ENCODE peak calls at places on chromosomes 7 and 10, in four cellular contexts. One of them, this sample, is unnamed.

GRCh38 chr10:123567984-123568745 is 98.0 kb upstream of the GPR26 start:
- DNase-seq in ovary: no peak
- DNase-seq in lower leg skin: no peak
- DNase-seq in GM12892: no peak
- DNase-seq in this sample: peak

GRCh38 chr10:16049050-16049449 is 188.7 kb upstream of the MINDY3 start:
- DNase-seq in ovary: no peak
- DNase-seq in lower leg skin: no peak
- DNase-seq in GM12892: no peak
- DNase-seq in this sample: no peak

GRCh38 chr10:12262278-12262981 is 66.4 kb downstream of the CDC123 start:
- DNase-seq in ovary: no peak
- DNase-seq in lower leg skin: no peak
- DNase-seq in GM12892: no peak
- DNase-seq in this sample: no peak

GRCh38 chr10:123884351-123884906 is 7.2 kb downstream of the CPXM2 start:
- DNase-seq in ovary: peak
- DNase-seq in lower leg skin: no peak
- DNase-seq in GM12892: no peak
- DNase-seq in this sample: no peak

GRCh38 chr10:123870260-123870659 is 21.3 kb downstream of the CPXM2 start:
- DNase-seq in ovary: no peak
- DNase-seq in lower leg skin: no peak
- DNase-seq in GM12892: no peak
- DNase-seq in this sample: no peak

GRCh38 chr10:110495731-110496552 is 1.8 kb upstream of the DUSP5 start:
- DNase-seq in ovary: no peak
- DNase-seq in lower leg skin: peak
- DNase-seq in GM12892: no peak
- DNase-seq in this sample: peak

GRCh38 chr7:17530249-17530648 is 231.8 kb downstream of the AHR start:
- DNase-seq in ovary: no peak
- DNase-seq in lower leg skin: no peak
- DNase-seq in GM12892: no peak
- DNase-seq in this sample: no peak

GRCh38 chr7:5477723-5478531 is 54.3 kb upstream of the TNRC18 start:
- DNase-seq in ovary: no peak
- DNase-seq in lower leg skin: no peak
- DNase-seq in GM12892: no peak
- DNase-seq in this sample: no peak

GRCh38 chr10:132193907-132194552 is 7.3 kb downstream of the DPYSL4 start:
- DNase-seq in ovary: peak
- DNase-seq in lower leg skin: no peak
- DNase-seq in GM12892: no peak
- DNase-seq in this sample: no peak

GRCh38 chr10:31604141-31604540 is 285.1 kb downstream of the ZEB1 start:
- DNase-seq in ovary: no peak
- DNase-seq in lower leg skin: no peak
- DNase-seq in GM12892: no peak
- DNase-seq in this sample: peak

GRCh38 chr7:118330373-118330772 is 105.9 kb downstream of the ANKRD7 start:
- DNase-seq in ovary: no peak
- DNase-seq in lower leg skin: no peak
- DNase-seq in GM12892: no peak
- DNase-seq in this sample: no peak

GRCh38 chr7:106487892-106488291 is 173.1 kb downstream of the CCDC71L start:
- DNase-seq in ovary: no peak
- DNase-seq in lower leg skin: no peak
- DNase-seq in GM12892: no peak
- DNase-seq in this sample: no peak

GRCh38 chr7:128154519-128154918 is 86.6 kb upstream of the LEP start:
- DNase-seq in ovary: no peak
- DNase-seq in lower leg skin: no peak
- DNase-seq in GM12892: no peak
- DNase-seq in this sample: no peak

GRCh38 chr7:143884978-143885559 is 16.9 kb downstream of the TCAF1 start:
- DNase-seq in ovary: peak
- DNase-seq in lower leg skin: no peak
- DNase-seq in GM12892: peak
- DNase-seq in this sample: peak

GRCh38 chr10:31803606-31804195 is 124.9 kb downstream of the ARHGAP12 start:
- DNase-seq in ovary: no peak
- DNase-seq in lower leg skin: no peak
- DNase-seq in GM12892: no peak
- DNase-seq in this sample: no peak

GRCh38 chr7:66617295-66617694 is 11.4 kb upstream of the KCTD7 start:
- DNase-seq in ovary: no peak
- DNase-seq in lower leg skin: no peak
- DNase-seq in GM12892: no peak
- DNase-seq in this sample: peak

GRCh38 chr7:157573244-157573643 is 236.4 kb downstream of the DNAJB6 start:
- DNase-seq in ovary: no peak
- DNase-seq in lower leg skin: no peak
- DNase-seq in GM12892: no peak
- DNase-seq in this sample: peak

GRCh38 chr7:42192851-42193456 is 44.1 kb downstream of the GLI3 start:
- DNase-seq in ovary: no peak
- DNase-seq in lower leg skin: no peak
- DNase-seq in GM12892: no peak
- DNase-seq in this sample: no peak

GRCh38 chr10:96208271-96208670 is 63.1 kb downstream of the BLNK start:
- DNase-seq in ovary: no peak
- DNase-seq in lower leg skin: no peak
- DNase-seq in GM12892: no peak
- DNase-seq in this sample: no peak

GRCh38 chr7:22564511-22565045 is 64.6 kb upstream of the STEAP1B start:
- DNase-seq in ovary: no peak
- DNase-seq in lower leg skin: no peak
- DNase-seq in GM12892: no peak
- DNase-seq in this sample: no peak

GRCh38 chr10:5945561-5946418 is 31.6 kb downstream of the IL15RA start:
- DNase-seq in ovary: peak
- DNase-seq in lower leg skin: peak
- DNase-seq in GM12892: no peak
- DNase-seq in this sample: peak

GRCh38 chr10:133206311-133207040 is 23.5 kb upstream of the UTF1 start:
- DNase-seq in ovary: peak
- DNase-seq in lower leg skin: no peak
- DNase-seq in GM12892: no peak
- DNase-seq in this sample: no peak

GRCh38 chr7:13920053-13920697 is 69.3 kb downstream of the ETV1 start:
- DNase-seq in ovary: no peak
- DNase-seq in lower leg skin: no peak
- DNase-seq in GM12892: no peak
- DNase-seq in this sample: no peak

GRCh38 chr7:130939285-130940095 is 205.5 kb upstream of the KLF14 start:
- DNase-seq in ovary: no peak
- DNase-seq in lower leg skin: no peak
- DNase-seq in GM12892: no peak
- DNase-seq in this sample: no peak

GRCh38 chr10:77532068-77532467 is 105.5 kb downstream of the KCNMA1 start:
- DNase-seq in ovary: no peak
- DNase-seq in lower leg skin: no peak
- DNase-seq in GM12892: no peak
- DNase-seq in this sample: no peak

GRCh38 chr10:63630928-63631685 is 109.9 kb downstream of the REEP3 start:
- DNase-seq in ovary: peak
- DNase-seq in lower leg skin: no peak
- DNase-seq in GM12892: no peak
- DNase-seq in this sample: no peak

GRCh38 chr10:63628526-63629362 is 107.5 kb downstream of the REEP3 start:
- DNase-seq in ovary: peak
- DNase-seq in lower leg skin: peak
- DNase-seq in GM12892: no peak
- DNase-seq in this sample: peak

GRCh38 chr10:63629363-63630084 is 108.3 kb downstream of the REEP3 start:
- DNase-seq in ovary: peak
- DNase-seq in lower leg skin: peak
- DNase-seq in GM12892: peak
- DNase-seq in this sample: peak

GRCh38 chr10:63631971-63632370 is 110.8 kb downstream of the REEP3 start:
- DNase-seq in ovary: no peak
- DNase-seq in lower leg skin: no peak
- DNase-seq in GM12892: no peak
- DNase-seq in this sample: no peak

DNA sequence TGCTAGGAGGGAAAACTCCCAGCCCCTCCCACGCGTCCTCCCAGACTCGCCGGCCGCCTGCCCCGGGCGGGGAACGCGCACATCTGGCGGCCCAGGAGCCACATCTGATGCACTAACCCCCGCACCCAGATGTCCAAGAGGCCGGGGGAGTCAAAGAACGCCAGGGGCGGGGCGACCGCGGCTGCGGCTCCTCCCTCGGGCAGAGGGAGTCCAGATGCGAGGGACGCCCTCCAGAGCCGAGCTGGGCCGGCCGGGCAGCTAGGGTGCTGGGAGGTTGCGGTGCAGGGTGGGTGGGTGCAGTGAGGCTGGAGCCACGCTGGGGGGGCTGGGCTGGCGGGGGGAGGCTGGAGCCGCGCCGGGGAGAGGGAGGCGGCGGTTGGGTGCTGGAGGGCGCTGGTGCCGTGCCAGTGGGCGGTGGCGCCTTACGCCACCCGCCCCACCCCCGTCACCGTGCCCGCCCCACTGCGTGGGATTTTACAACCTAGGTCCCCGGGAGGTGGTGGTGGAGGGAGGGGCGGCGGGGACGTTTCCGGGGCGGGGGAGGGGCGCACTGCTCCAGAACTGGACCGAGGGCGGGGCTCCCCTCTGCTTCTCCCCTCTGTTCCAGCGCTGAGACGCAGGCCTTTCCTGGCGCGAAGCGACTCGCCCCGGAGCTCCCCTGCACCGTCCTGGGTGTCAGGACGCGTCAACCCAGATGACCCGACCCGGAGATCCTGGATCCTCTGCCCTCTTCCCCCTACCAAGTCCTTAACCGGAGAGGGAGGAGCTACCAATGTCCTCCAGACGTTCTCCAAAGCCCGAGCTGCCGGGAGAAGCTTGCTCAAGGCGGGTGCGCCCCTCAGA is 109.1 kb downstream of the REEP3 start:
- DNase-seq in ovary: peak
- DNase-seq in lower leg skin: peak
- DNase-seq in GM12892: peak
- DNase-seq in this sample: peak
- TF ChIP-seq POLR2A in ovary: peak
- TF ChIP-seq POLR2A in lower leg skin: no peak
- TF ChIP-seq POLR2A in GM12892: peak
- TF ChIP-seq POLR2A in this sample: peak

GRCh38 chr10:29737209-29737565 is 102.4 kb upstream of the SVIL start:
- DNase-seq in ovary: no peak
- DNase-seq in lower leg skin: no peak
- DNase-seq in GM12892: no peak
- DNase-seq in this sample: no peak

GRCh38 chr10:29735628-29736324 is 101.0 kb upstream of the SVIL start:
- DNase-seq in ovary: peak
- DNase-seq in lower leg skin: peak
- DNase-seq in GM12892: peak
- DNase-seq in this sample: peak

GRCh38 chr10:29734980-29735627 is 100.3 kb upstream of the SVIL start:
- DNase-seq in ovary: peak
- DNase-seq in lower leg skin: peak
- DNase-seq in GM12892: peak
- DNase-seq in this sample: peak

GRCh38 chr10:29734640-29734979 is 99.8 kb upstream of the SVIL start:
- DNase-seq in ovary: no peak
- DNase-seq in lower leg skin: no peak
- DNase-seq in GM12892: no peak
- DNase-seq in this sample: no peak

GRCh38 chr10:29736325-29737208 is 101.8 kb upstream of the SVIL start:
- DNase-seq in ovary: peak
- DNase-seq in lower leg skin: peak
- DNase-seq in GM12892: peak
- DNase-seq in this sample: peak
- TF ChIP-seq POLR2A in ovary: peak
- TF ChIP-seq POLR2A in lower leg skin: no peak
- TF ChIP-seq POLR2A in GM12892: no peak
- TF ChIP-seq POLR2A in this sample: peak

GRCh38 chr7:108000875-108001758 is 1.8 kb downstream of the LAMB1 start:
- DNase-seq in ovary: peak
- DNase-seq in lower leg skin: peak
- DNase-seq in GM12892: no peak
- DNase-seq in this sample: peak

GRCh38 chr7:108004220-108005142 is 1.5 kb upstream of the LAMB1 start:
- DNase-seq in ovary: no peak
- DNase-seq in lower leg skin: no peak
- DNase-seq in GM12892: no peak
- DNase-seq in this sample: peak

GRCh38 chr7:108003591-108003935 is 602 bp upstream of the LAMB1 start:
- DNase-seq in ovary: no peak
- DNase-seq in lower leg skin: no peak
- DNase-seq in GM12892: no peak
- DNase-seq in this sample: no peak

GRCh38 chr7:108001759-108002725 is 919 bp downstream of the LAMB1 start:
- DNase-seq in ovary: peak
- DNase-seq in lower leg skin: no peak
- DNase-seq in GM12892: no peak
- DNase-seq in this sample: peak

GRCh38 chr7:108002726-108003590 is at the start of gene LAMB1:
- DNase-seq in ovary: peak
- DNase-seq in lower leg skin: peak
- DNase-seq in GM12892: no peak
- DNase-seq in this sample: peak
- TF ChIP-seq POLR2A in ovary: peak
- TF ChIP-seq POLR2A in lower leg skin: no peak
- TF ChIP-seq POLR2A in GM12892: no peak
- TF ChIP-seq POLR2A in this sample: peak

GRCh38 chr7:26189697-26190096 is 10.8 kb downstream of the HNRNPA2B1 start:
- DNase-seq in ovary: no peak
- DNase-seq in lower leg skin: no peak
- DNase-seq in GM12892: no peak
- DNase-seq in this sample: no peak
- TF ChIP-seq POLR2A in ovary: no peak
- TF ChIP-seq POLR2A in lower leg skin: no peak
- TF ChIP-seq POLR2A in GM12892: no peak
- TF ChIP-seq POLR2A in this sample: no peak

This sample was measured in sigmoid colon.